ENCODE peak calls at places on chromosomes 4 and X, in four cellular contexts. P, M, Y and V are unnamed samples.

GRCh38 chrX:138411048-138411447 is 300.5 kb downstream of the FGF13 start:
- DNase-seq in P (no peak), M (no peak), Y (no peak), V (no peak)

GRCh38 chr4:75168548-75168947 is 235.6 kb downstream of the PARM1 start:
- DNase-seq in P (no peak), M (no peak), Y (no peak), V (no peak)

GRCh38 chr4:182478475-182478874 is 235.3 kb downstream of the TENM3 start:
- DNase-seq in P (no peak), M (no peak), Y (no peak), V (no peak)

GRCh38 chr4:23966720-23967119 is 76.9 kb upstream of the PPARGC1A start:
- DNase-seq in P (no peak), M (no peak), Y (no peak), V (no peak)

GRCh38 chrX:40267334-40268118 is 169.8 kb upstream of the BCOR start:
- DNase-seq in P (no peak), M (no peak), Y (no peak), V (no peak)

GRCh38 chr4:6689506-6689960 is 4.1 kb upstream of the S100P start:
- DNase-seq in P (no peak), M (no peak), Y (no peak), V (no peak)

GRCh38 chrX:70033348-70033747 is 16.4 kb downstream of the AWAT2 start:
- DNase-seq in P (peak; percentile 23), M (peak; percentile 13), Y (no peak), V (peak; percentile 29)

GRCh38 chr4:120415902-120416301 is 349.3 kb upstream of the MAD2L1 start:
- DNase-seq in P (no peak), M (no peak), Y (no peak), V (no peak)

GRCh38 chrX:124940536-124940935 is 379.1 kb upstream of the TEX13C start:
- DNase-seq in P (no peak), M (no peak), Y (no peak), V (peak; percentile 28)

GRCh38 chrX:131827935-131828334 is 195.2 kb upstream of the STK26 start:
- DNase-seq in P (peak; percentile 19), M (no peak), Y (peak; percentile 1), V (no peak)

GRCh38 chr4:78652282-78652876 is 100.8 kb downstream of the ANXA3 start:
- DNase-seq in P (no peak), M (no peak), Y (peak; percentile 61), V (peak; percentile 64)

GRCh38 chr4:185721949-185722316 is 90.1 kb downstream of the SORBS2 start:
- DNase-seq in P (no peak), M (no peak), Y (no peak), V (no peak)

GRCh38 chrX:110404376-110404775 is 45.7 kb downstream of the RTL9 start:
- DNase-seq in P (no peak), M (no peak), Y (no peak), V (no peak)

GRCh38 chr4:7330811-7331681 is 103.7 kb downstream of the PSAPL1 start:
- DNase-seq in P (no peak), M (no peak), Y (no peak), V (peak; percentile 39)

GRCh38 chr4:175469519-175469918 is 342.5 kb downstream of the GPM6A start:
- DNase-seq in P (no peak), M (no peak), Y (no peak), V (no peak)

GRCh38 chrX:39396358-39396995 is 595.2 kb downstream of the MID1IP1 start:
- DNase-seq in P (no peak), M (no peak), Y (no peak), V (no peak)

GRCh38 chr4:25993564-25994185 is 79.7 kb downstream of the SMIM20 start:
- DNase-seq in P (peak; percentile 21), M (no peak), Y (no peak), V (no peak)

GRCh38 chr4:145852256-145852839 is 86.3 kb downstream of the ZNF827 start:
- DNase-seq in P (no peak), M (no peak), Y (no peak), V (no peak)

GRCh38 chr4:54879576-54879975 is 221.8 kb downstream of the KIT start:
- DNase-seq in P (no peak), M (no peak), Y (no peak), V (no peak)

GRCh38 chrX:15864629-15865028 is 10.0 kb upstream of the AP1S2 start:
- DNase-seq in P (no peak), M (no peak), Y (no peak), V (no peak)

GRCh38 chrX:24607616-24608015 is 39.5 kb downstream of the PCYT1B start:
- DNase-seq in P (no peak), M (no peak), Y (no peak), V (no peak)

GRCh38 chrX:103376979-103377324 is 614 bp downstream of the BEX3 start:
- DNase-seq in P (no peak), M (peak; percentile 4), Y (peak; percentile 0), V (no peak)

GRCh38 chr4:71296945-71297344 is 41.9 kb upstream of the SLC4A4 start:
- DNase-seq in P (no peak), M (no peak), Y (peak; percentile 20), V (no peak)

GRCh38 chrX:29617276-29617675 is 598.1 kb upstream of the MAGEB2 start:
- DNase-seq in P (no peak), M (no peak), Y (no peak), V (no peak)

GRCh38 chr4:102116121-102116520 is 229.2 kb downstream of the SLC39A8 start:
- DNase-seq in P (no peak), M (no peak), Y (no peak), V (no peak)

GRCh38 chrX:124392794-124393193 is 46.4 kb downstream of the SH2D1A start:
- DNase-seq in P (no peak), M (no peak), Y (no peak), V (no peak)

GRCh38 chr4:122912810-122913575 is 9.4 kb downstream of the NUDT6 start:
- DNase-seq in P (no peak), M (no peak), Y (no peak), V (no peak)

GRCh38 chr4:151730003-151730559 is 30.7 kb downstream of the GATB start:
- DNase-seq in P (no peak), M (no peak), Y (no peak), V (no peak)

GRCh38 chrX:20116087-20116574 is 576 bp downstream of the MAP7D2 start:
- DNase-seq in P (no peak), M (no peak), Y (no peak), V (no peak)

GRCh38 chr4:84920591-84920990 is 45.9 kb downstream of the WDFY3 start:
- DNase-seq in P (no peak), M (no peak), Y (no peak), V (no peak)